ENCODE peak calls at places on chromosomes 5 and 9, in six cellular contexts. R, O, Q, F, V and M are unnamed samples.

GRCh38 chr9:124182741-124183140 is 75.0 kb upstream of the NEK6 start:
- DNase-seq in R (no peak), Q (no peak), V (no peak), F (no peak), O (no peak), M (no peak)

GRCh38 chr9:33024126-33024965 is 727 bp upstream of the DNAJA1 start:
- DNase-seq in R (no peak), O (no peak), F (no peak), Q (no peak), V (no peak), M (no peak)

GRCh38 chr5:137016783-137017324 is 482.3 kb downstream of the SPOCK1 start:
- DNase-seq in F (no peak), V (no peak), O (no peak), R (no peak), Q (no peak), M (no peak)

GRCh38 chr5:51892680-51893079 is 509.4 kb downstream of the ISL1 start:
- DNase-seq in O (no peak), V (no peak), Q (no peak), R (no peak), F (no peak), M (no peak)

GRCh38 chr9:115250646-115251045 is 132.7 kb upstream of the TNC start:
- DNase-seq in V (no peak), R (no peak), O (no peak), Q (no peak), F (no peak), M (peak; percentile 72)

GRCh38 chr5:160290751-160291150 is 21.6 kb downstream of the CCNJL start:
- DNase-seq in Q (no peak), V (no peak), R (no peak), O (no peak), F (no peak), M (no peak)

GRCh38 chr5:172410839-172411238 is 43.5 kb downstream of the SH3PXD2B start:
- DNase-seq in Q (no peak), F (no peak), V (no peak), R (no peak), O (no peak), M (no peak)

GRCh38 chr5:14105717-14106435 is 37.3 kb upstream of the TRIO start:
- DNase-seq in O (no peak), R (peak; percentile 96), F (peak; percentile 21), Q (no peak), V (peak; percentile 69), M (no peak)

GRCh38 chr9:95495988-95496387 is 20.8 kb downstream of the PTCH1 start:
- DNase-seq in R (no peak), O (no peak), F (no peak), V (no peak), Q (no peak), M (no peak)

GRCh38 chr5:111348659-111349058 is 124.5 kb downstream of the CAMK4 start:
- DNase-seq in V (no peak), O (no peak), Q (no peak), F (no peak), R (no peak), M (no peak)

GRCh38 chr9:37801287-37801850 is 772 bp downstream of the DCAF10 start:
- DNase-seq in F (peak; percentile 31), V (no peak), R (no peak), O (no peak), Q (no peak), M (no peak)

GRCh38 chr9:110997847-110998246 is 40.4 kb downstream of the LPAR1 start:
- DNase-seq in R (no peak), O (no peak), V (no peak), F (no peak), Q (no peak), M (no peak)

GRCh38 chr9:78189461-78189860 is 46.4 kb upstream of the CEP78 start:
- DNase-seq in F (no peak), Q (no peak), V (no peak), O (no peak), R (no peak), M (no peak)

GRCh38 chr5:7190727-7191126 is 205.2 kb upstream of the ADCY2 start:
- DNase-seq in Q (no peak), O (no peak), F (no peak), V (no peak), R (no peak), M (no peak)

GRCh38 chr9:20618361-20618799 is 3.9 kb downstream of the MLLT3 start:
- DNase-seq in V (peak; percentile 18), Q (no peak), R (no peak), O (no peak), F (no peak), M (no peak)

GRCh38 chr9:40884072-40884901 is 244.2 kb downstream of the FOXD4L6 start:
- DNase-seq in O (no peak), V (no peak), Q (no peak), R (no peak), F (no peak), M (peak; percentile 39)

GRCh38 chr5:96601811-96602244 is 60.3 kb upstream of the CAST start:
- DNase-seq in Q (no peak), F (no peak), O (no peak), R (peak; percentile 67), V (peak; percentile 68), M (no peak)

GRCh38 chr9:93671030-93671358 is 94.6 kb downstream of the PHF2 start:
- DNase-seq in V (no peak), R (no peak), Q (no peak), F (no peak), O (no peak), M (no peak)

GRCh38 chr9:94668424-94668916 is 29.2 kb upstream of the FBP1 start:
- DNase-seq in R (no peak), Q (no peak), O (no peak), F (no peak), V (no peak), M (no peak)

GRCh38 chr5:94082405-94082804 is 341.0 kb upstream of the POU5F2 start:
- DNase-seq in R (no peak), Q (no peak), O (no peak), F (no peak), V (no peak), M (no peak)

DNA sequence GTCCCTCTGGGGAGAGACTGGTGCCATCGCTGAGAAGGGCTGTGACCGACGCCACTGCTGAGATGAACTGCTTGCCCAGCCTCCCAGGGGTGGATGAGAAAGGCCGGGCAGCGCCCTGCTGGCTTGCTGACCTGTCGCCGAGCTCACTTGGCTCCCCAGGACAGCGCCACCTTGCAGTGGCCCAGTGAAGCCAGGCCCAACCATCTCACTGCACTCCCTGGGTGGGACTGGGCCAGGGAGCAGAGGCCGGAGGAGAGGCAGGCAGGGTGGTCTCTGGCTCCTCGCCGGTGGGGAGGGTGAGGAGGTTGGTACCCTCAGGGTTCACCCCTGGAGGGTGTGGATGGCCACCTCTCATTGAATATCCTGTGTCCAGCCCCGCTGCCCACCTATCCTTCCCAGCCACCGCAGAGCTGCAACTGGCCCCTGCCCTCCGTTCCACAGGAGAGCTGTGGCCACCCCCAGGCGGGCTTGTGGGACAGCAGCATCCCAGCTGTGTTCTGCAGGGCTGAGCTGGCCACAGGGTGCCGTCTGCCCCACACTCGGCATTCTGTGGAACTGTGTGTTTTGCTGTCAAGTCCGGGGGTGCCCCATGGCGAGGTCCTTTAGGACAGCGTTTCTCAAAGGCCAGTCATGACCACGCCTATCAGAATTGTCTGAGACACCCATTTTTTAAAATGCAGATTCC is 41.0 kb upstream of the FCN2 start:
- DNase-seq in R (no peak), V (no peak), O (no peak), Q (no peak), F (peak; percentile 12), M (no peak)
- TF ChIP-seq CTCF in R (no peak), V (no peak), O (no peak), Q (no peak), F (no peak), M (no peak)

GRCh38 chr9:129178579-129178909 is 483 bp upstream of the IER5L start:
- DNase-seq in R (no peak), O (peak; percentile 72), F (no peak), Q (no peak), V (no peak), M (no peak)
- H3K4me3 ChIP-seq in R (peak overlapping the region; percentile 81), O (peak overlapping the region; percentile 100), F (peak overlapping the region; percentile 82), Q (peak overlapping the region; percentile 81), V (peak overlapping the region; percentile 87), M (peak overlapping the region; percentile 71)

GRCh38 chr9:35911690-35912089 is 2.4 kb downstream of the SPAAR start:
- DNase-seq in O (no peak), R (no peak), Q (no peak), F (no peak), V (no peak), M (no peak)

GRCh38 chr9:35909687-35910612 is 660 bp downstream of the SPAAR start:
- DNase-seq in R (no peak), O (no peak), V (no peak), F (peak; percentile 38), Q (no peak), M (no peak)

GRCh38 chr9:35914307-35914807 is 5.1 kb downstream of the SPAAR start:
- DNase-seq in Q (no peak), F (peak; percentile 49), O (no peak), R (no peak), V (peak; percentile 39), M (no peak)

GRCh38 chr9:35910613-35911488 is 1.6 kb downstream of the SPAAR start:
- DNase-seq in O (no peak), Q (no peak), V (peak; percentile 79), R (no peak), F (peak; percentile 27), M (no peak)

GRCh38 chr9:35912791-35913400 is 3.6 kb downstream of the SPAAR start:
- DNase-seq in R (no peak), V (no peak), F (no peak), Q (no peak), O (no peak), M (no peak)
- H3K27ac ChIP-seq in R (no peak overlapping the region), V (no peak overlapping the region), F (no peak overlapping the region), Q (no peak overlapping the region), O (peak overlapping the region; percentile 98), M (no peak overlapping the region)

GRCh38 chr5:1671351-1671750 is 128.3 kb downstream of the MRPL36 start:
- DNase-seq in O (no peak), V (no peak), F (no peak), R (no peak), Q (no peak), M (no peak)

GRCh38 chr5:1669276-1670155 is 130.1 kb downstream of the MRPL36 start:
- DNase-seq in F (no peak), O (no peak), R (no peak), Q (no peak), V (no peak), M (no peak)

GRCh38 chr5:1670342-1670741 is 129.3 kb downstream of the MRPL36 start:
- DNase-seq in Q (no peak), F (no peak), R (peak; percentile 7), O (no peak), V (no peak), M (no peak)

GRCh38 chr5:1673042-1673674 is 126.5 kb downstream of the MRPL36 start:
- DNase-seq in O (no peak), V (no peak), Q (no peak), F (no peak), R (no peak), M (no peak)

DNA sequence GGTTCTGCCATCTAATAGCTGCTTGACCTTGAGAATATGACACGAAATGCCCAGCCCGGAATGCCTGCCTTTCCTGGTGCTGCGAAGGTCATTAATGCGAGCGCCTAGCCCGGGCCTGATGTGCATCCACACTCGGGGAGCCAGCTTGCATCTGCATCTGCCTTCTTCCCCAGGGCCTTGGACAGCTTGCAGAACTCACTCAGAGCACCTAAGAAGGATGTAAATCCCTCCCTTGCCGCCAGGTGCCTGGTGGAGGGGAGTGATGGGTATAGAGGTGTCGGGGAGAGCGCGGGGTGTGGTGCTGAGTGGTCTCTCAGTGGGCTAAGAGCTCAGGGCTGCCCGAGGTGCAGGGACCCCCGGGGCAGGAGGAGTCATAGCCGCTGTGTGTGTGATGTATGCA is 127.2 kb downstream of the MRPL36 start:
- DNase-seq in V (no peak), F (no peak), Q (no peak), O (no peak), R (no peak), M (no peak)
- TF ChIP-seq CTCF in V (no peak), F (no peak), Q (no peak), O (no peak), R (no peak), M (no peak)

GRCh38 chr5:179201986-179202385 is 141.8 kb downstream of the ZNF354C start:
- DNase-seq in O (no peak), V (no peak), F (peak; percentile 9), Q (no peak), R (no peak), M (no peak)
- H3K4me3 ChIP-seq in O (no peak overlapping the region), V (no peak overlapping the region), F (no peak overlapping the region), Q (no peak overlapping the region), R (no peak overlapping the region), M (no peak overlapping the region)